ENCODE peak calls at places on chromosome 16, in seven cellular contexts. E is GM23248, R is fibroblast of lung, K is endothelial cell of umbilical vein, Y is HCT116, O is H9, V is mammary epithelial cell. J is an unnamed sample.

GRCh38 chr16:66569131-66569530 is 2.9 kb downstream of the CMTM1 start:
- DNase-seq in E (peak; percentile 80), R (peak; percentile 83), K (peak; percentile 70), Y (no peak), O (no peak), V (peak; percentile 26), J (peak; percentile 14)

GRCh38 chr16:3595521-3596021 is 15.8 kb downstream of the SLX4 start:
- DNase-seq in E (no peak), R (no peak), K (no peak), Y (no peak), O (no peak), V (no peak), J (no peak)

GRCh38 chr16:4688674-4689045 is 4.7 kb upstream of the NUDT16L1 start:
- DNase-seq in E (no peak), R (no peak), K (no peak), Y (no peak), O (no peak), V (no peak), J (no peak)

GRCh38 chr16:25007284-25007984 is 7.7 kb downstream of the ARHGAP17 start:
- DNase-seq in E (peak; percentile 75), R (peak; percentile 93), K (peak; percentile 67), Y (no peak), O (no peak), V (no peak), J (no peak)

GRCh38 chr16:57128787-57129389 is 36.5 kb downstream of the CPNE2 start:
- DNase-seq in E (no peak), R (no peak), K (no peak), Y (no peak), O (no peak), V (no peak), J (no peak)

GRCh38 chr16:6573577-6573976 is 759.1 kb upstream of the RBFOX1 start:
- DNase-seq in E (no peak), R (no peak), K (no peak), Y (no peak), O (peak; percentile 74), V (no peak), J (no peak)

GRCh38 chr16:49488740-49489525 is 115.3 kb downstream of the C16orf78 start:
- DNase-seq in E (no peak), R (no peak), K (no peak), Y (no peak), O (no peak), V (no peak), J (no peak)

GRCh38 chr16:67164599-67165061 is at the start of gene HSF4:
- DNase-seq in E (peak; percentile 78), R (no peak), K (no peak), Y (no peak), O (no peak), V (no peak), J (no peak)

GRCh38 chr16:52696126-52696525 is 149.2 kb upstream of the TOX3 start:
- DNase-seq in E (no peak), R (no peak), K (no peak), Y (no peak), O (no peak), V (no peak), J (no peak)

GRCh38 chr16:70750893-70751467 is 50.0 kb downstream of the VAC14 start:
- DNase-seq in E (peak; percentile 91), R (peak; percentile 98), K (peak; percentile 90), Y (no peak), O (no peak), V (no peak), J (no peak)

GRCh38 chr16:4699030-4699556 is 5.7 kb downstream of the NUDT16L1 start:
- DNase-seq in E (no peak), R (no peak), K (no peak), Y (no peak), O (no peak), V (no peak), J (no peak)

GRCh38 chr16:28572659-28573510 is 19.2 kb downstream of the SGF29 start:
- DNase-seq in E (peak; percentile 19), R (peak; percentile 11), K (no peak), Y (no peak), O (no peak), V (no peak), J (no peak)
- H3K9ac ChIP-seq in E (no peak overlapping the region), R (no peak overlapping the region), K (no peak overlapping the region), Y (no peak overlapping the region), O (no peak overlapping the region), V (no peak overlapping the region), J (no peak overlapping the region)

GRCh38 chr16:72960101-72960500 is 87.8 kb downstream of the ZFHX3 start:
- DNase-seq in E (no peak), R (no peak), K (no peak), Y (no peak), O (no peak), V (no peak), J (no peak)

GRCh38 chr16:72958522-72959076 is 89.3 kb downstream of the ZFHX3 start:
- DNase-seq in E (no peak), R (no peak), K (no peak), Y (no peak), O (no peak), V (no peak), J (no peak)

GRCh38 chr16:72956124-72957064 is 91.5 kb downstream of the ZFHX3 start:
- DNase-seq in E (no peak), R (no peak), K (no peak), Y (no peak), O (no peak), V (no peak), J (no peak)

GRCh38 chr16:72959301-72959996 is 88.5 kb downstream of the ZFHX3 start:
- DNase-seq in E (no peak), R (no peak), K (no peak), Y (no peak), O (no peak), V (no peak), J (no peak)

GRCh38 chr16:72957303-72958277 is 90.3 kb downstream of the ZFHX3 start:
- DNase-seq in E (no peak), R (no peak), K (no peak), Y (no peak), O (no peak), V (no peak), J (no peak)
- H3K27ac ChIP-seq in E (no peak overlapping the region), R (no peak overlapping the region), K (no peak overlapping the region), Y (no peak overlapping the region), O (no peak overlapping the region), V (no peak overlapping the region), J (no peak overlapping the region)

GRCh38 chr16:69428652-69429051 is 4.2 kb downstream of the CYB5B start:
- DNase-seq in E (no peak), R (no peak), K (no peak), Y (no peak), O (no peak), V (no peak), J (no peak)
- H3K79me2 ChIP-seq in E (peaks cover 96% of the 10 kb centered on the region), R (peaks cover 60% of the 10 kb centered on the region), K (peaks cover 70% of the 10 kb centered on the region), Y (peaks cover 92% of the 10 kb centered on the region), O (peaks cover 24% of the 10 kb centered on the region), V (peaks cover 90% of the 10 kb centered on the region), J (peaks cover 67% of the 10 kb centered on the region)

GRCh38 chr16:2460391-2460713 is 443 bp downstream of the TEDC2 start:
- DNase-seq in E (no peak), R (no peak), K (no peak), Y (no peak), O (no peak), V (no peak), J (no peak)
- H3K9ac ChIP-seq in E (peak overlapping the region; percentile 76), R (peak overlapping the region; percentile 58), K (no peak overlapping the region), Y (peak overlapping the region; percentile 70), O (peak overlapping the region; percentile 32), V (no peak overlapping the region), J (peak overlapping the region; percentile 74)

GRCh38 chr16:9840761-9841665 is 341.2 kb downstream of the GRIN2A start:
- DNase-seq in E (no peak), R (peak; percentile 34), K (no peak), Y (no peak), O (no peak), V (no peak), J (no peak)
- H3K27ac ChIP-seq in E (no peak overlapping the region), R (no peak overlapping the region), K (no peak overlapping the region), Y (no peak overlapping the region), O (peak overlapping the region; percentile 58), V (no peak overlapping the region), J (no peak overlapping the region)

GRCh38 chr16:82044585-82044911 is 9.5 kb downstream of the HSD17B2 start:
- DNase-seq in E (no peak), R (peak; percentile 50), K (no peak), Y (no peak), O (no peak), V (no peak), J (no peak)
- H3K79me2 ChIP-seq in E (no peaks in the 10 kb centered on the region), R (no peaks in the 10 kb centered on the region), K (no peaks in the 10 kb centered on the region), Y (no peaks in the 10 kb centered on the region), O (no peaks in the 10 kb centered on the region), V (no peaks in the 10 kb centered on the region), J (no peaks in the 10 kb centered on the region)

J was measured in PC-3.